ENCODE peak calls at places on chromosomes 13 and 19, in seven cellular contexts. One of them, this sample, is unnamed.

GRCh38 chr19:43624933-43625332 is 5.5 kb upstream of the ZNF428 start:
- DNase-seq in AG04450: no peak
- DNase-seq in caudate nucleus: no peak
- DNase-seq in H54: no peak
- DNase-seq in mesendoderm: peak
- DNase-seq in aorta: no peak
- DNase-seq in omental fat pad: peak
- DNase-seq in this sample: peak

GRCh38 chr13:112859817-112860190 is 109.2 kb upstream of the MCF2L start:
- DNase-seq in omental fat pad: no peak
- DNase-seq in aorta: no peak
- DNase-seq in AG04450: peak
- DNase-seq in H54: peak
- DNase-seq in mesendoderm: peak
- DNase-seq in caudate nucleus: no peak
- DNase-seq in this sample: no peak

GRCh38 chr13:27658569-27658968 is 36.9 kb downstream of the POLR1D start:
- DNase-seq in mesendoderm: no peak
- DNase-seq in aorta: no peak
- DNase-seq in H54: no peak
- DNase-seq in omental fat pad: no peak
- DNase-seq in caudate nucleus: no peak
- DNase-seq in AG04450: no peak
- DNase-seq in this sample: no peak

GRCh38 chr13:77055158-77055557 is 28.2 kb upstream of the FBXL3 start:
- DNase-seq in mesendoderm: no peak
- DNase-seq in H54: no peak
- DNase-seq in aorta: no peak
- DNase-seq in omental fat pad: no peak
- DNase-seq in AG04450: no peak
- DNase-seq in caudate nucleus: no peak
- DNase-seq in this sample: no peak

GRCh38 chr19:31351212-31352193 is 2.3 kb upstream of the TSHZ3 start:
- DNase-seq in H54: peak
- DNase-seq in omental fat pad: no peak
- DNase-seq in caudate nucleus: no peak
- DNase-seq in aorta: peak
- DNase-seq in mesendoderm: peak
- DNase-seq in AG04450: no peak
- DNase-seq in this sample: no peak

GRCh38 chr13:90107658-90108057 is 1239.8 kb upstream of the MIR17HG start:
- DNase-seq in AG04450: no peak
- DNase-seq in aorta: no peak
- DNase-seq in omental fat pad: no peak
- DNase-seq in H54: no peak
- DNase-seq in caudate nucleus: no peak
- DNase-seq in mesendoderm: no peak
- DNase-seq in this sample: no peak

GRCh38 chr13:37475151-37475550 is 123.4 kb downstream of the POSTN start:
- DNase-seq in mesendoderm: peak
- DNase-seq in H54: no peak
- DNase-seq in AG04450: no peak
- DNase-seq in omental fat pad: no peak
- DNase-seq in aorta: no peak
- DNase-seq in caudate nucleus: no peak
- DNase-seq in this sample: no peak

GRCh38 chr13:113809934-113810333 is 50.9 kb downstream of the TMEM255B start:
- DNase-seq in H54: no peak
- DNase-seq in AG04450: no peak
- DNase-seq in aorta: no peak
- DNase-seq in omental fat pad: no peak
- DNase-seq in caudate nucleus: no peak
- DNase-seq in mesendoderm: no peak
- DNase-seq in this sample: no peak

GRCh38 chr19:2727640-2727944 is 6.4 kb upstream of the DIRAS1 start:
- DNase-seq in H54: peak
- DNase-seq in omental fat pad: no peak
- DNase-seq in aorta: no peak
- DNase-seq in caudate nucleus: no peak
- DNase-seq in AG04450: no peak
- DNase-seq in mesendoderm: no peak
- DNase-seq in this sample: no peak

GRCh38 chr13:110155072-110155471 is 151.9 kb downstream of the COL4A1 start:
- DNase-seq in aorta: no peak
- DNase-seq in mesendoderm: no peak
- DNase-seq in AG04450: no peak
- DNase-seq in caudate nucleus: no peak
- DNase-seq in omental fat pad: no peak
- DNase-seq in H54: no peak
- DNase-seq in this sample: no peak

GRCh38 chr19:31104451-31104850 is 244.8 kb downstream of the TSHZ3 start:
- DNase-seq in omental fat pad: no peak
- DNase-seq in mesendoderm: no peak
- DNase-seq in H54: no peak
- DNase-seq in caudate nucleus: no peak
- DNase-seq in AG04450: no peak
- DNase-seq in aorta: no peak
- DNase-seq in this sample: no peak

GRCh38 chr19:41426952-41427646 is at the start of gene B3GNT8:
- DNase-seq in mesendoderm: peak
- DNase-seq in omental fat pad: no peak
- DNase-seq in AG04450: peak
- DNase-seq in caudate nucleus: no peak
- DNase-seq in aorta: peak
- DNase-seq in H54: no peak
- DNase-seq in this sample: peak

GRCh38 chr19:532578-533484 is 1.3 kb downstream of the CDC34 start:
- DNase-seq in caudate nucleus: peak
- DNase-seq in AG04450: no peak
- DNase-seq in aorta: peak
- DNase-seq in H54: peak
- DNase-seq in omental fat pad: no peak
- DNase-seq in mesendoderm: peak
- DNase-seq in this sample: no peak

GRCh38 chr19:13149628-13150186 is 468 bp downstream of the STX10 start:
- DNase-seq in H54: peak
- DNase-seq in aorta: peak
- DNase-seq in AG04450: no peak
- DNase-seq in omental fat pad: no peak
- DNase-seq in mesendoderm: no peak
- DNase-seq in caudate nucleus: peak
- DNase-seq in this sample: no peak

GRCh38 chr13:39263033-39263432 is 224.8 kb downstream of the NHLRC3 start:
- DNase-seq in omental fat pad: peak
- DNase-seq in AG04450: no peak
- DNase-seq in caudate nucleus: peak
- DNase-seq in aorta: no peak
- DNase-seq in mesendoderm: peak
- DNase-seq in H54: peak
- DNase-seq in this sample: no peak

GRCh38 chr13:109784590-109785140 is 1.7 kb downstream of the IRS2 start:
- DNase-seq in H54: peak
- DNase-seq in mesendoderm: peak
- DNase-seq in AG04450: no peak
- DNase-seq in aorta: peak
- DNase-seq in omental fat pad: peak
- DNase-seq in caudate nucleus: peak
- DNase-seq in this sample: no peak

GRCh38 chr19:4577020-4577782 is 17.7 kb upstream of the SEMA6B start:
- DNase-seq in omental fat pad: no peak
- DNase-seq in H54: peak
- DNase-seq in caudate nucleus: no peak
- DNase-seq in AG04450: no peak
- DNase-seq in aorta: no peak
- DNase-seq in mesendoderm: peak
- DNase-seq in this sample: no peak

GRCh38 chr13:33164331-33164730 is 121.2 kb downstream of the STARD13 start:
- DNase-seq in AG04450: no peak
- DNase-seq in omental fat pad: no peak
- DNase-seq in caudate nucleus: no peak
- DNase-seq in aorta: no peak
- DNase-seq in mesendoderm: no peak
- DNase-seq in H54: no peak
- DNase-seq in this sample: no peak

GRCh38 chr19:11227201-11227886 is 12.1 kb upstream of the ANGPTL8 start:
- DNase-seq in mesendoderm: peak
- DNase-seq in caudate nucleus: no peak
- DNase-seq in AG04450: no peak
- DNase-seq in aorta: no peak
- DNase-seq in omental fat pad: no peak
- DNase-seq in H54: no peak
- DNase-seq in this sample: no peak

GRCh38 chr19:588093-588742 is 1.5 kb upstream of the HCN2 start:
- DNase-seq in aorta: no peak
- DNase-seq in AG04450: no peak
- DNase-seq in caudate nucleus: peak
- DNase-seq in mesendoderm: peak
- DNase-seq in H54: peak
- DNase-seq in omental fat pad: no peak
- DNase-seq in this sample: no peak

GRCh38 chr13:106986687-106987434 is 418.9 kb upstream of the ARGLU1 start:
- DNase-seq in AG04450: no peak
- DNase-seq in aorta: no peak
- DNase-seq in caudate nucleus: no peak
- DNase-seq in H54: no peak
- DNase-seq in mesendoderm: no peak
- DNase-seq in omental fat pad: no peak
- DNase-seq in this sample: no peak

GRCh38 chr19:12669272-12670158 is 2.9 kb downstream of the WDR83 start:
- DNase-seq in AG04450: peak
- DNase-seq in H54: peak
- DNase-seq in aorta: peak
- DNase-seq in omental fat pad: peak
- DNase-seq in caudate nucleus: peak
- DNase-seq in mesendoderm: peak
- DNase-seq in this sample: no peak

GRCh38 chr19:49149652-49150105 is 5.5 kb downstream of the HRC start:
- DNase-seq in AG04450: peak
- DNase-seq in aorta: peak
- DNase-seq in mesendoderm: peak
- DNase-seq in omental fat pad: no peak
- DNase-seq in caudate nucleus: peak
- DNase-seq in H54: no peak
- DNase-seq in this sample: no peak

GRCh38 chr13:101454767-101455166 is 2.3 kb downstream of the ITGBL1 start:
- DNase-seq in caudate nucleus: no peak
- DNase-seq in aorta: no peak
- DNase-seq in AG04450: no peak
- DNase-seq in omental fat pad: no peak
- DNase-seq in H54: no peak
- DNase-seq in mesendoderm: no peak
- DNase-seq in this sample: no peak

GRCh38 chr19:51371186-51371690 is 1.2 kb downstream of the NKG7 start:
- DNase-seq in caudate nucleus: no peak
- DNase-seq in aorta: no peak
- DNase-seq in AG04450: no peak
- DNase-seq in omental fat pad: no peak
- DNase-seq in mesendoderm: no peak
- DNase-seq in H54: no peak
- DNase-seq in this sample: no peak

GRCh38 chr19:14494910-14495677 is 833 bp downstream of the GIPC1 start:
- DNase-seq in AG04450: no peak
- DNase-seq in omental fat pad: no peak
- DNase-seq in mesendoderm: no peak
- DNase-seq in aorta: no peak
- DNase-seq in H54: no peak
- DNase-seq in caudate nucleus: no peak
- DNase-seq in this sample: no peak

GRCh38 chr13:39463611-39464010 is 139.4 kb downstream of the LHFPL6 start:
- DNase-seq in AG04450: no peak
- DNase-seq in omental fat pad: no peak
- DNase-seq in aorta: no peak
- DNase-seq in H54: no peak
- DNase-seq in caudate nucleus: no peak
- DNase-seq in mesendoderm: no peak
- DNase-seq in this sample: no peak

GRCh38 chr19:54188224-54188871 is 1.0 kb downstream of the MBOAT7 start:
- DNase-seq in AG04450: no peak
- DNase-seq in H54: peak
- DNase-seq in aorta: no peak
- DNase-seq in mesendoderm: peak
- DNase-seq in caudate nucleus: no peak
- DNase-seq in omental fat pad: no peak
- DNase-seq in this sample: no peak

GRCh38 chr13:96044238-96044637 is 9.0 kb downstream of the UGGT2 start:
- DNase-seq in omental fat pad: no peak
- DNase-seq in H54: no peak
- DNase-seq in AG04450: no peak
- DNase-seq in mesendoderm: no peak
- DNase-seq in aorta: no peak
- DNase-seq in caudate nucleus: no peak
- DNase-seq in this sample: no peak

This sample was measured in esophagus squamous epithelium.